ENCODE peak calls at places on chromosomes 6 and 20, in six cellular contexts. M, X, P, A, C and W are unnamed samples.

GRCh38 chr6:38638941-38639497 is 710 bp downstream of the BTBD9 start:
- DNase-seq in C (peak; percentile 59), M (no peak), A (peak; percentile 49), X (peak; percentile 31), P (peak; percentile 28), W (peak; percentile 3)

GRCh38 chr6:169642455-169642854 is 59.4 kb downstream of the WDR27 start:
- DNase-seq in P (no peak), A (no peak), C (no peak), X (no peak), M (no peak), W (no peak)

GRCh38 chr6:168025831-168026325 is 28.4 kb downstream of the KIF25 start:
- DNase-seq in M (no peak), C (no peak), P (no peak), X (no peak), A (no peak), W (no peak)

GRCh38 chr6:78340755-78341154 is 526.6 kb upstream of the IRAK1BP1 start:
- DNase-seq in C (no peak), M (no peak), X (no peak), A (no peak), P (no peak), W (no peak)

GRCh38 chr6:39426057-39426592 is 103.6 kb upstream of the KCNK16 start:
- DNase-seq in P (no peak), A (no peak), M (peak; percentile 32), X (peak; percentile 73), C (peak; percentile 70), W (no peak)

GRCh38 chr6:3297909-3298308 is 39.2 kb downstream of the PSMG4 start:
- DNase-seq in C (no peak), A (no peak), P (no peak), M (peak; percentile 46), X (no peak), W (no peak)

GRCh38 chr6:33427585-33428218 is 7.8 kb downstream of the SYNGAP1 start:
- DNase-seq in A (peak; percentile 41), P (no peak), M (peak; percentile 45), X (no peak), C (peak; percentile 11), W (no peak)

GRCh38 chr20:1417273-1417672 is 24.4 kb upstream of the FKBP1A start:
- DNase-seq in P (no peak), C (peak; percentile 94), X (no peak), A (no peak), M (peak; percentile 67), W (no peak)

GRCh38 chr6:112029045-112029822 is 24.7 kb upstream of the CCN6 start:
- DNase-seq in P (peak; percentile 85), C (peak; percentile 53), A (peak; percentile 85), M (peak; percentile 78), X (peak; percentile 51), W (no peak)

GRCh38 chr6:156857573-156857972 is 80.4 kb downstream of the ARID1B start:
- DNase-seq in X (no peak), M (no peak), P (no peak), C (peak; percentile 43), A (peak; percentile 30), W (no peak)

GRCh38 chr20:9301129-9302072 is 213.0 kb upstream of the LAMP5 start:
- DNase-seq in P (no peak), M (no peak), C (peak; percentile 53), X (peak; percentile 80), A (no peak), W (no peak)

GRCh38 chr20:20461526-20461925 is 93.6 kb downstream of the INSM1 start:
- DNase-seq in X (no peak), M (no peak), C (no peak), P (no peak), A (no peak), W (no peak)

GRCh38 chr6:154619183-154619582 is 108.7 kb upstream of the CNKSR3 start:
- DNase-seq in C (no peak), A (no peak), X (no peak), M (no peak), P (no peak), W (no peak)

GRCh38 chr6:11270030-11271027 is 37.9 kb upstream of the NEDD9 start:
- DNase-seq in M (peak; percentile 84), A (no peak), P (no peak), C (no peak), X (no peak), W (no peak)

GRCh38 chr6:107689881-107690545 is 134.1 kb downstream of the SCML4 start:
- DNase-seq in P (no peak), X (no peak), M (no peak), C (no peak), A (no peak), W (no peak)

GRCh38 chr6:31270788-31271640 is 878 bp downstream of the HLA-C start:
- DNase-seq in M (peak; percentile 73), A (peak; percentile 74), P (no peak), C (peak; percentile 63), X (no peak), W (no peak)

GRCh38 chr20:62906209-62906608 is 20.1 kb downstream of the DIDO1 start:
- DNase-seq in M (no peak), C (no peak), P (no peak), A (no peak), X (no peak), W (peak; percentile 65)

GRCh38 chr20:6525447-6526303 is 241.8 kb upstream of the BMP2 start:
- DNase-seq in P (no peak), A (no peak), X (no peak), C (no peak), M (peak; percentile 73), W (no peak)

GRCh38 chr6:159766923-159767322 is 5.1 kb downstream of the ACAT2 start:
- DNase-seq in M (no peak), X (no peak), C (no peak), A (no peak), P (no peak), W (no peak)

GRCh38 chr6:13760307-13760706 is 48.7 kb upstream of the RANBP9 start:
- DNase-seq in P (no peak), C (no peak), X (no peak), A (no peak), M (no peak), W (no peak)

GRCh38 chr6:158149641-158150040 is 18.4 kb downstream of the SERAC1 start:
- DNase-seq in P (no peak), X (no peak), C (peak; percentile 42), A (no peak), M (no peak), W (no peak)

GRCh38 chr6:309947-310346 is 17.7 kb downstream of the DUSP22 start:
- DNase-seq in X (no peak), M (no peak), C (no peak), P (no peak), A (no peak), W (no peak)

GRCh38 chr6:110875548-110876169 is 1.1 kb downstream of the AMD1 start:
- DNase-seq in C (peak; percentile 54), P (no peak), M (peak; percentile 65), A (peak; percentile 57), X (peak; percentile 44), W (peak; percentile 73)